ENCODE peak calls at places on chromosomes 4 and X, in seven cellular contexts. D is NCI-H82; S is A172; X is H9; M is coronary artery; B is AG04449; Q is activated gamma-delta T cell treated with anti-CD3 and anti-CD28 coated beads, Interleukin-2, amount 50 U/mL, for 16 hours. Y is an unnamed sample.

GRCh38 chrX:148664171-148664570 is 163.8 kb downstream of the AFF2 start:
- DNase-seq in D (no peak), S (no peak), X (no peak), M (no peak), B (no peak), Q (no peak), Y (no peak)

GRCh38 chr4:185142563-185142910 is 529 bp upstream of the SLC25A4 start:
- DNase-seq in D (peak; percentile 37), S (no peak), X (no peak), M (no peak), B (no peak), Q (no peak), Y (no peak)

GRCh38 chrX:41449615-41450014 is 2.5 kb downstream of the NYX start:
- DNase-seq in D (no peak), S (peak; percentile 17), X (no peak), M (no peak), B (no peak), Q (no peak), Y (no peak)

GRCh38 chrX:19954707-19955106 is 36.2 kb downstream of the BCLAF3 start:
- DNase-seq in D (no peak), S (no peak), X (no peak), M (no peak), B (no peak), Q (no peak), Y (no peak)

GRCh38 chr4:25814323-25814722 is 48.5 kb downstream of the SEL1L3 start:
- DNase-seq in D (no peak), S (peak; percentile 69), X (no peak), M (no peak), B (no peak), Q (no peak), Y (no peak)

GRCh38 chr4:156939801-156940200 is 31.8 kb downstream of the PDGFC start:
- DNase-seq in D (no peak), S (no peak), X (no peak), M (no peak), B (no peak), Q (no peak), Y (no peak)

GRCh38 chrX:21840199-21840557 is 761 bp downstream of the MBTPS2 start:
- DNase-seq in D (no peak), S (peak; percentile 5), X (no peak), M (no peak), B (no peak), Q (no peak), Y (peak; percentile 14)

GRCh38 chrX:47751670-47752069 is 85.0 kb upstream of the ZNF81 start:
- DNase-seq in D (peak; percentile 73), S (peak; percentile 10), X (peak; percentile 57), M (no peak), B (no peak), Q (no peak), Y (peak; percentile 51)

GRCh38 chr4:163755013-163755412 is 260.5 kb downstream of the TMA16 start:
- DNase-seq in D (peak; percentile 19), S (peak; percentile 44), X (no peak), M (no peak), B (no peak), Q (no peak), Y (no peak)

Y was measured in ELF-1.